ENCODE peak calls at places on chromosomes 1 and 21, in nine cellular contexts. E, L, J, M, O, B, W, K and Z are unnamed samples.

GRCh38 chr1:221272940-221273339 is 393.7 kb downstream of the HLX start:
- DNase-seq in E (no peak), L (no peak), J (no peak), M (no peak), O (no peak), B (no peak), W (no peak), K (no peak), Z (no peak)

GRCh38 chr1:222028151-222028550 is 286.3 kb upstream of the DUSP10 start:
- DNase-seq in E (no peak), L (no peak), J (no peak), M (no peak), O (no peak), B (no peak), W (no peak), K (no peak), Z (no peak)

GRCh38 chr1:30335997-30336390 is 387.4 kb downstream of the MATN1 start:
- DNase-seq in E (no peak), L (no peak), J (peak; percentile 31), M (no peak), O (no peak), B (no peak), W (no peak), K (no peak), Z (peak; percentile 49)

GRCh38 chr1:6108937-6109636 is 63.4 kb downstream of the KCNAB2 start:
- DNase-seq in E (no peak), L (peak; percentile 71), J (peak; percentile 76), M (no peak), O (peak; percentile 19), B (no peak), W (no peak), K (no peak), Z (no peak)

GRCh38 chr21:31713973-31714740 is 17.8 kb downstream of the SCAF4 start:
- DNase-seq in E (no peak), L (no peak), J (no peak), M (no peak), O (no peak), B (no peak), W (no peak), K (no peak), Z (no peak)

GRCh38 chr1:117051224-117052064 is 8.7 kb upstream of the TTF2 start:
- DNase-seq in E (no peak), L (no peak), J (peak; percentile 82), M (no peak), O (no peak), B (peak; percentile 56), W (no peak), K (no peak), Z (no peak)

GRCh38 chr1:30526652-30527345 is 196.6 kb downstream of the MATN1 start:
- DNase-seq in E (no peak), L (no peak), J (peak; percentile 43), M (no peak), O (no peak), B (no peak), W (no peak), K (peak; percentile 5), Z (peak; percentile 57)

GRCh38 chr21:26888931-26889330 is 43.7 kb upstream of the ADAMTS1 start:
- DNase-seq in E (no peak), L (no peak), J (no peak), M (no peak), O (no peak), B (no peak), W (no peak), K (no peak), Z (no peak)

GRCh38 chr1:53465023-53465957 is 6.1 kb downstream of the DMRTB1 start:
- DNase-seq in E (no peak), L (no peak), J (no peak), M (no peak), O (no peak), B (no peak), W (no peak), K (no peak), Z (no peak)

GRCh38 chr1:235971571-235972315 is 93.1 kb downstream of the NID1 start:
- DNase-seq in E (peak; percentile 98), L (peak; percentile 88), J (peak; percentile 95), M (peak; percentile 90), O (peak; percentile 94), B (peak; percentile 88), W (peak; percentile 98), K (peak; percentile 97), Z (peak; percentile 96)
- TF ChIP-seq POLR2A in E (peak; percentile 78), L (no peak), J (peak; percentile 21), M (peak; percentile 72), O (peak; percentile 38), B (no peak), W (peak; percentile 50), K (peak; percentile 75), Z (no peak)

DNA sequence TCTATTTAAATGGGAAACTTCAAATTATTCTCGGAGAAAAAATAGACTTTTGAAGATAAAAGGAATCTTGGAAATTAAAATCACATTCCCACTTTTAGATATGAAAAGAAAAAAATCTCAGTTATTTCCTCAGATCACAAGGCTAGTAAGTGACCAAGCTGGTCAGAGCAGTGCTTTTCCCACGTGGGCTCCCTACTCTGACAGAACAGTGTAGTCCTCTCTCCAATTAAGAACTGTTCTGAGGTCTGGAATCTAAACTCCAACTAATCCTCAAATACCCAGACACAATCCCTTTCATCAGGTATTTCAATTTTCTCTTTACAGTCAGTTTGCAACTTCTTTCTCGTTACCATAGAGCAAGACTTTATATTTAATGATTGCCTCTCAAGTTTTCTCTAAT is 50.6 kb downstream of the RGS21 start:
- DNase-seq in E (no peak), L (no peak), J (no peak), M (no peak), O (no peak), B (no peak), W (no peak), K (no peak), Z (no peak)
- H3K4me1 ChIP-seq in E (no peaks in the 10 kb centered on the region), L (peaks cover 13% of the 10 kb centered on the region), J (no peaks in the 10 kb centered on the region), M (no peaks in the 10 kb centered on the region), O (no peaks in the 10 kb centered on the region), B (no peaks in the 10 kb centered on the region), W (no peaks in the 10 kb centered on the region), K (no peaks in the 10 kb centered on the region), Z (no peaks in the 10 kb centered on the region)

GRCh38 chr1:112466078-112466660 is 42.6 kb upstream of the WNT2B start:
- DNase-seq in E (peak; percentile 97), L (peak; percentile 43), J (peak; percentile 97), M (peak; percentile 97), O (peak; percentile 98), B (peak; percentile 95), W (peak; percentile 98), K (peak; percentile 96), Z (peak; percentile 98)
- TF ChIP-seq POLR2A in E (no peak), L (no peak), J (no peak), M (no peak), O (peak; percentile 40), B (no peak), W (no peak), K (no peak), Z (no peak)

DNA sequence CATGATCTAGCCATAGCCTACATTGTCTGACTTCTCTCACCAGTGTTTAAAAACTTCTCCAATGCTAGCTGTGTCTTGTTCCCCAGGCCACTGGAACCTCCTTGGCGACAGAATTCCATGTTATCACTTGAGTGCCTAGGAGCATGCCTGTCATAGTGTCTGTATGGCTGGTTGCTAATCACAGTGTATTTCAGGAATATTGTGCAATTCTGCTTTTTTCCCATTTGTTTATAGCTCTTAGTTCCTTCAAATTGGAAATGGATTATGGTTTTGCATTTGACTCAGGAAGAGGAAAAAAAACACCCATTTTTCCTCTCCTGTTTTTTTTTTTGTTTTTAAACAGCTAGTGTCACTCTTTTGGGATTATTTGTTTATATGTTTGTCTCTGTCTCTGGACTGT is 25.5 kb downstream of the ROR1 start:
- DNase-seq in E (no peak), L (no peak), J (no peak), M (no peak), O (no peak), B (no peak), W (no peak), K (no peak), Z (no peak)
- H3K4me1 ChIP-seq in E (no peaks in the 10 kb centered on the region), L (peaks cover 50% of the 10 kb centered on the region), J (no peaks in the 10 kb centered on the region), M (no peaks in the 10 kb centered on the region), O (no peaks in the 10 kb centered on the region), B (peaks cover 37% of the 10 kb centered on the region), W (no peaks in the 10 kb centered on the region), K (no peaks in the 10 kb centered on the region), Z (peaks cover 5% of the 10 kb centered on the region)

GRCh38 chr1:111769517-111770146 is 13.9 kb downstream of the DDX20 start:
- DNase-seq in E (peak; percentile 36), L (peak; percentile 18), J (no peak), M (peak; percentile 47), O (peak; percentile 31), B (no peak), W (no peak), K (no peak), Z (no peak)
- TF ChIP-seq POLR2A in E (no peak), L (no peak), J (no peak), M (no peak), O (no peak), B (no peak), W (no peak), K (no peak), Z (no peak)